ENCODE peak calls at places on chromosomes 4 and X, in four cellular contexts. H is K562, W is WTC11, D is GM12878. U is an unnamed sample.

GRCh38 chr4:85778809-85779124 is 303.8 kb downstream of the ARHGAP24 start:
- DNase-seq in H (no peak), W (no peak), D (no peak), U (no peak)

GRCh38 chr4:2863649-2864048 is 20.0 kb downstream of the ADD1 start:
- DNase-seq in H (no peak), W (no peak), D (no peak), U (no peak)

GRCh38 chr4:54073481-54073880 is 9.1 kb upstream of the CHIC2 start:
- DNase-seq in H (no peak), W (no peak), D (no peak), U (no peak)

GRCh38 chrX:109890300-109890699 is 112.6 kb upstream of the TMEM164 start:
- DNase-seq in H (no peak), W (no peak), D (no peak), U (no peak)

GRCh38 chr4:60033826-60034225 is 1166.3 kb upstream of the ADGRL3 start:
- DNase-seq in H (no peak), W (no peak), D (no peak), U (no peak)

GRCh38 chr4:140163029-140163810 is 9.2 kb upstream of the MAML3 start:
- DNase-seq in H (no peak), W (no peak), D (no peak), U (no peak)

GRCh38 chrX:56733459-56734046 is 4.5 kb downstream of the NBDY start:
- DNase-seq in H (peak), W (peak), D (no peak), U (peak)

GRCh38 chrX:122238801-122239200 is 945.3 kb upstream of the GRIA3 start:
- DNase-seq in H (no peak), W (no peak), D (no peak), U (no peak)

GRCh38 chr4:9765091-9765490 is 16.3 kb upstream of the DRD5 start:
- DNase-seq in H (peak), W (peak), D (no peak), U (peak)

GRCh38 chr4:150209140-150209829 is 131.0 kb downstream of the DCLK2 start:
- DNase-seq in H (peak), W (peak), D (no peak), U (peak)

GRCh38 chr4:52051213-52051614 is at the start of gene SPATA18:
- DNase-seq in H (no peak), W (peak), D (no peak), U (peak)

GRCh38 chrX:107894038-107894437 is 68.4 kb downstream of the MID2 start:
- DNase-seq in H (peak), W (no peak), D (peak), U (peak)

GRCh38 chr4:176376032-176376614 is 56.4 kb downstream of the SPCS3 start:
- DNase-seq in H (no peak), W (no peak), D (no peak), U (peak)

GRCh38 chr4:54378461-54378860 is 149.4 kb downstream of the PDGFRA start:
- DNase-seq in H (no peak), W (no peak), D (no peak), U (no peak)

GRCh38 chr4:77236806-77237205 is 79.8 kb downstream of the CCNG2 start:
- DNase-seq in H (no peak), W (no peak), D (no peak), U (no peak)

GRCh38 chrX:100745806-100746537 is 14.1 kb upstream of the SYTL4 start:
- DNase-seq in H (peak), W (no peak), D (no peak), U (no peak)

DNA sequence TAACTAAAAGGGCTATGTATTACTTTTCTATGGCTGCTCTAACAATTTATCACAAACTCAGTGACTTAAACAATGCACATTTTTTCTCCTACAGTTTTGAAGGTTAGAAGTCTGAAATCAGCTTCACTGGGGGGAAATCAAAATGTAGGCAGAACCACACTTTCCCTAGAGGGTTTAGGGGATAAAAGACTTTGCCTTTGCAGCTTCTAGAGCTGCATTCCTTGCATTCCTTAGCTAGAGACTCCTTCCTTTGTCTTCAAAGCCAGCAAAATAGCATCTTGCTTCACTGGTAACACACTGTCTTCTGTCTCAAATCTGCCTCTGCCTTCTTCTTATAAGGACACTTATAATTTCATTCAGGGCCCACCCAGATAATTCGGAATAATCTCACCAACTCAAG is 152.4 kb upstream of the SPIN4 start:
- DNase-seq in H (no peak), W (no peak), D (no peak), U (no peak)
- TF ChIP-seq USF1 in H (no peak), W (no peak), D (no peak), U (no peak)

DNA sequence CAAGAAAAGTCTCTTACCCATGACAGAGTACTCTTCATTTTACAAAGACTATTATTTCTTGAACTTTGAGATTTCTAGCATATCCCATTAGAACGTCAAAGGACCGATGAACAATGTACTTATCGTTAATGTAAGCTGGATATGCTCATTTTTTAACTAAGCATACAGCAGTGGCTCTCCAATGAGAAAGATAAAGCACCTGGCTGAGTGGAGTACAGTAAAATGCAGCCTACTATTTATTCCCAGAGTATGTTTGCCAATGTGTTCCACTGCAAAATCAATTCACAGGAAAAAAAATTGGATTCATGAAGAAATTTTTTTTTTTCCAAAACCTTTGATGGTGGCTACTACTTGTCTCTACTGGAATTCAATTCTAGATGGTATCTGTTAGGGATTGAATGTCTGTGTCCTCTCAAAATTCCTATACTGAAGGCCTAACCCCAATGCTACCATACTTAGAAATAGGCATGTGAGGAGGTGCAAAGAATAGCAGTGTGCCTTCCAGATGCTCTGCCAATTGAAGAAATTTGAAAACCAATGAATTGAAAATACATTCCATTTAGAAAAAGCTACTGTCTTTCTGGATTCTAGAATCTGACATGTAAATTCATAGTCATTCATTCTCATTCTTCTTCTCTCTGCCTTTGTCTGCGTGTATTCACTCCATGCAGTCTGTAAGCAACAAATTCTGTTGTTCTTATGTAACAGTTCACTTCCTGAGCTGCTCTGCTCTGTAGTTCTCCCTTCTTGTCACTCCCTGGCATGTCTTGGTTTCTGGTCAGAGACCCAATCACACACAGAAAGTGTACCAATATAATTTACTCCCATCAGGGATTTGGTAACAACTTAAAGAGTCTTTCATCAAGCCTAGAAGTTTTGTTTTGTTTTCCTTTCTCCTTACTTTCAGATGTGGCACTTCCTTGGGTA is 61.4 kb downstream of the PAPSS1 start:
- DNase-seq in H (no peak), W (no peak), D (no peak), U (no peak)
- TF ChIP-seq USF1 in H (no peak), W (no peak), D (no peak), U (no peak)

DNA sequence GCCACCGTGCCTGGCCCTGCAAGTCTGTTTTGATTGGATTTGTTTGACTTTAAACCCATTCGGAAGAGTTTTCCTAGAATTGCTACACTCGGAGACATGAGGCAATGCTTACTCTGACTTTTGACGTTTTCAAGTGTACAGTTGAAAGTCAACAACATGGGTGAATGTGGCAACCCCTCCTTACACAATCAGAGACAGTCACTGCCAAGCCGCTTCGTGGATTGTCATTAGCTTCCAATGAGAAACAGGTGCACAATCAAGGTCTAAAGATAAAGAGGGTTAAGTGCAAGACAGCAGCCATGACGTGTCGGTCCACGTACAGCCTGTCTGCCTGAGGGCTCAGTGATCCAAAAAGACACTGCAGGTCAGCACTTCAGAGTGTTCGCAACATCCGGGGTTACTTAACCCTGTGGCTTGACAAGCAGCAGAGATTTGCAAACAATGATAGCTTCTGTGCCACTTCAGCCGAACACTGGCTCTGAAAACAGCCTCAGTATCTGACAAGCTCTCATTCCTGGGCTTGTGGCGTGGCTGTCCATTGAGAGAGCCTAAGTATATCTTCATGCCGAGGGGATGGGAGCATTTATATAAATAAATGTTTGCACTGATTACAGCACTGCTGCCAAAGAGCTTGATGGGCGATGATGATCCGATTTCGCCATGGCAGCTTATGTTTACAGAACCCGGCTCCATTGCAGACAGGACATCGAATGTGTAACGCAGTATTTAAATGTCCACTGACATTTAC is 180.0 kb downstream of the DHRSX start:
- DNase-seq in H (no peak), W (no peak), D (no peak), U (peak)
- TF ChIP-seq USF1 in H (no peak), W (no peak), D (no peak), U (no peak)

GRCh38 chr4:148469938-148470337 is 27.7 kb upstream of the NR3C2 start:
- DNase-seq in H (no peak), W (no peak), D (no peak), U (no peak)
- TF ChIP-seq USF1 in H (no peak), W (no peak), D (no peak), U (no peak)

DNA sequence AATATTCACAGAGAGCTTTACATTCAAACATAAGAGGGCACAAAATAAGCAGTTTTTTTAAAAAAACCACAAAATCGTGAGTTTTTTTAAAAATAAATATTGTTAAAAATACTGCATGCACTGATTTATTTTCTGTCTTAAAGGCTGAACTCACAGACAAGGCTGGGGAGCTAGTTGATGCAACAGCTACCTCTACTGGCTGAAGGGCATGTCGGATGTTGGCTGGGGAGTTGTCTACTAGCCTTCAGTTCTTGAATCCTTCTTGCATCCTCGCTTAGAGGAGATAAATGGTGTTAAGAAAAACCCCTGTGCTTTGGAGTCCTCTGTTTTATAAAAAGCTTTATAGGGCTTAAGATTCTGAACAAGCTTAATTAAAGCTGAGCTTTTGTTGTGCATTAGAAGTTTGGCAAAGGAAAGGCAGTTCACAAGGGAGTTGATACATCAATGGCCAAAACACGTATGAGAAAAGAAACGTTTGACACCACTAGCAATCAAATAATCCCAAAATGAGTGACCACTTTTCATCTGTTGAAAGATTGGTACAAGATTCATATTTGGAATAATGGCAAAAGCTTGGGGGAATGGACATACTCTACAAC is 94.8 kb downstream of the SEL1L3 start:
- DNase-seq in H (peak), W (peak), D (no peak), U (peak)
- TF ChIP-seq USF1 in H (no peak), W (no peak), D (no peak), U (no peak)

GRCh38 chr4:119666653-119667091 is 38.1 kb upstream of the PDE5A start:
- DNase-seq in H (peak), W (no peak), D (no peak), U (no peak)
- TF ChIP-seq USF1 in H (no peak), W (no peak), D (no peak), U (no peak)

GRCh38 chrX:20459410-20460350 is 193.0 kb upstream of the RPS6KA3 start:
- DNase-seq in H (no peak), W (no peak), D (no peak), U (no peak)

GRCh38 chrX:20461576-20461975 is 194.9 kb upstream of the RPS6KA3 start:
- DNase-seq in H (no peak), W (no peak), D (no peak), U (no peak)

GRCh38 chrX:20463296-20464075 is 196.8 kb upstream of the RPS6KA3 start:
- DNase-seq in H (no peak), W (no peak), D (no peak), U (no peak)
- TF ChIP-seq USF1 in H (no peak), W (no peak), D (no peak), U (no peak)

GRCh38 chr4:37389967-37390580 is 145.5 kb downstream of the NWD2 start:
- DNase-seq in H (peak), W (peak), D (no peak), U (peak)
- TF ChIP-seq USF1 in H (no peak), W (no peak), D (no peak), U (no peak)